ENCODE peak calls at places on chromosome 9, in five cellular contexts. S, M, L, P and Q are unnamed samples.

GRCh38 chr9:95047452-95048224 is 269.9 kb downstream of the FANCC start:
- DNase-seq in S (no peak), M (no peak), L (no peak), P (no peak), Q (no peak)

GRCh38 chr9:133967024-133967741 is 24.9 kb downstream of the VAV2 start:
- DNase-seq in S (no peak), M (no peak), L (no peak), P (no peak), Q (no peak)

GRCh38 chr9:87685431-87685830 is 40.5 kb upstream of the CTSL start:
- DNase-seq in S (no peak), M (no peak), L (no peak), P (no peak), Q (no peak)

GRCh38 chr9:77575785-77576184 is 72.3 kb downstream of the GNA14 start:
- DNase-seq in S (no peak), M (no peak), L (peak), P (no peak), Q (no peak)

GRCh38 chr9:111926421-111926875 is 29.8 kb downstream of the UGCG start:
- DNase-seq in S (no peak), M (no peak), L (no peak), P (peak), Q (no peak)

GRCh38 chr9:101601904-101602765 is 7.4 kb upstream of the PPP3R2 start:
- DNase-seq in S (peak), M (peak), L (peak), P (no peak), Q (no peak)

GRCh38 chr9:132673355-132673754 is 3.1 kb downstream of the GTF3C4 start:
- DNase-seq in S (no peak), M (peak), L (peak), P (no peak), Q (no peak)

GRCh38 chr9:137488330-137488653 is 29.2 kb upstream of the NSMF start:
- DNase-seq in S (no peak), M (no peak), L (no peak), P (no peak), Q (no peak)

GRCh38 chr9:23851024-23851629 is 25.1 kb upstream of the ELAVL2 start:
- DNase-seq in S (no peak), M (no peak), L (no peak), P (no peak), Q (peak)

GRCh38 chr9:129081388-129081889 is 528 bp downstream of the DOLPP1 start:
- DNase-seq in S (no peak), M (no peak), L (peak), P (peak), Q (no peak)

GRCh38 chr9:129080608-129081387 is at the start of gene DOLPP1:
- DNase-seq in S (peak), M (peak), L (peak), P (peak), Q (peak)

GRCh38 chr9:129078691-129079503 is 2.0 kb upstream of the DOLPP1 start:
- DNase-seq in S (no peak), M (peak), L (no peak), P (no peak), Q (no peak)

GRCh38 chr9:129079829-129080228 is 1.1 kb upstream of the DOLPP1 start:
- DNase-seq in S (no peak), M (no peak), L (no peak), P (no peak), Q (no peak)

GRCh38 chr9:129080312-129080607 is 651 bp upstream of the DOLPP1 start:
- DNase-seq in S (no peak), M (no peak), L (no peak), P (no peak), Q (no peak)
- TF ChIP-seq SRF in S (no peak), M (no peak), L (no peak), P (no peak), Q (no peak)

GRCh38 chr9:26326473-26327044 is 566.0 kb downstream of the CAAP1 start:
- DNase-seq in S (peak), M (peak), L (no peak), P (peak), Q (peak)
- TF ChIP-seq SRF in S (no peak), M (no peak), L (no peak), P (no peak), Q (no peak)

GRCh38 chr9:36074870-36075532 is 38.3 kb downstream of the RECK start:
- DNase-seq in S (no peak), M (peak), L (no peak), P (no peak), Q (no peak)

GRCh38 chr9:36074055-36074454 is 37.3 kb downstream of the RECK start:
- DNase-seq in S (no peak), M (peak), L (no peak), P (no peak), Q (no peak)

GRCh38 chr9:36080519-36080918 is 43.8 kb downstream of the RECK start:
- DNase-seq in S (no peak), M (no peak), L (no peak), P (no peak), Q (no peak)

GRCh38 chr9:36082928-36083327 is 46.2 kb downstream of the RECK start:
- DNase-seq in S (no peak), M (no peak), L (no peak), P (no peak), Q (no peak)

GRCh38 chr9:36078047-36078446 is 41.3 kb downstream of the RECK start:
- DNase-seq in S (no peak), M (no peak), L (no peak), P (no peak), Q (no peak)
- TF ChIP-seq SRF in S (no peak), M (no peak), L (no peak), P (no peak), Q (no peak)

GRCh38 chr9:114273461-114273881 is 49.4 kb upstream of the ORM1 start:
- DNase-seq in S (no peak), M (no peak), L (no peak), P (no peak), Q (no peak)
- TF ChIP-seq SRF in S (no peak), M (no peak), L (no peak), P (no peak), Q (no peak)

GRCh38 chr9:136160939-136161610 is 42.4 kb upstream of the TMEM250 start:
- DNase-seq in S (no peak), M (no peak), L (no peak), P (no peak), Q (no peak)
- TF ChIP-seq SRF in S (no peak), M (no peak), L (no peak), P (no peak), Q (no peak)

GRCh38 chr9:71642043-71642442 is 126.3 kb downstream of the CEMIP2 start:
- DNase-seq in S (no peak), M (no peak), L (no peak), P (no peak), Q (no peak)

GRCh38 chr9:71636143-71636839 is 132.0 kb downstream of the CEMIP2 start:
- DNase-seq in S (no peak), M (peak), L (no peak), P (no peak), Q (no peak)

GRCh38 chr9:71637926-71638325 is 130.4 kb downstream of the CEMIP2 start:
- DNase-seq in S (no peak), M (no peak), L (no peak), P (no peak), Q (no peak)

GRCh38 chr9:71637433-71637832 is 130.9 kb downstream of the CEMIP2 start:
- DNase-seq in S (no peak), M (no peak), L (no peak), P (no peak), Q (no peak)

DNA sequence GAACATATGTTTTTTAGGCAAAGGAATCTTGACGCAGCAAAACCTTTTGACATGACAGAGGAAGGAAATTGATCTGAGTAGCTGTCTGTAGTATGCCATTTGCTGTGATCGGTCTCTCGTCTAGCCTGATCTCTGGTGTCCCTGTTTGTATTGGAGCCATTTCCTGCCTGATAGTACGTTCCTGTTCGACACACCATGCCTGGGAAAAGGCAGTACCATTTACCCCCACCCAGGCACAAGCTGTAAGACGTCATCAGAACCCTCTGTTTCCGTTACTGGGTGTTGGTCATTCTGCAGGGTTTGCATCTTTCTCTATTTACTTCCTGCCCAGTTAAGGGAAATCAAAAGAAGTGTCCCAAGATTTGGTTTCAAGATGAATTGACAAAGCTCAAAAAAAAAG is 129.7 kb downstream of the CEMIP2 start:
- DNase-seq in S (no peak), M (no peak), L (peak), P (no peak), Q (no peak)
- TF ChIP-seq SRF in S (no peak), M (no peak), L (no peak), P (no peak), Q (no peak)

GRCh38 chr9:4804531-4805016 is 11.8 kb downstream of the RCL1 start:
- DNase-seq in S (no peak), M (no peak), L (no peak), P (no peak), Q (no peak)
- TF ChIP-seq SRF in S (no peak), M (no peak), L (no peak), P (no peak), Q (no peak)

DNA sequence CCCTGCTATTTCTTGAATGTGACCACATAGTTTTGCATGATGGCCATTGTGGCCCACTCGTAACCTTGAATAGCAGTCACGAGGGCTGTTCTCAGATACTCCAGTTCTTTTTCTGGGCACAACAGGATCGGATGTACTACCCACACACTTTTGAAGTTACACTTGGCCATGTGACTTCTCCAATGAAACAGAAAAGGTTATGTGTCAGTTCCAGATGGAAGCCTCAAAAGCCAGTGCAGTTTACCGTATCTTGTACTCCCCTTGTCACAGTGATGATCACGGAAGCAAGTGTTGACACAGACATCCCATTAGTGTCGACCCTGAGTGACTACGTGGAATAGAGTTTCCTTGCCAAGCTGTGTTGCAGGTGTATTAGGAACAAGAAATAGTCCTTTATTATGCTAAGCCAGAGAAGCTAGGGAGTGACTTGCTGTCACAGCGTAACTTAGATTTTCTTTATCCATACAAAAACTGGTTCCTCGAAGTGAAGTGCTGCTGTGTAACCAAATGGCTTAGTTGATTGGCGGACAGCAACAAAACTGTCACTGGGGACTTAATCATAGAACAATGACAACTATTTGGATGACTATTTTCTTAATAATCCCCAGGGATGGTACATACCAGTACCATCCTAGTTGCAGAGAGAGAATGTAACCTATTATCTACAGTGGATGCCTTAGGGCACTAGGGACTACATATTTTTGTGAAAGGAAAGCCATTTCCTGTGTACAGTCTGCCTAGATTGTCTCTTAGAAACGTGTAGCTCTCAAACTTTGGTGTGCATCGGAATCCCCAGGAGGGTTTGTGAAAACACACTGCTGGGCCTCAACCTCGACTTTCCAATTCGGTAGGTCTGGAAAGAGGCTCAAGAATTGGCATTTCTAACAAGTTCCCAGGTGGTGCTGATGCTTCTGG is 90.1 kb upstream of the DMRT1 start:
- DNase-seq in S (no peak), M (no peak), L (no peak), P (no peak), Q (no peak)
- TF ChIP-seq SRF in S (no peak), M (no peak), L (no peak), P (no peak), Q (no peak)

GRCh38 chr9:107249665-107250285 is 33.3 kb upstream of the RAD23B start:
- DNase-seq in S (no peak), M (no peak), L (no peak), P (no peak), Q (no peak)
- TF ChIP-seq SRF in S (no peak), M (no peak), L (no peak), P (no peak), Q (no peak)